ENCODE peak calls at places on chromosomes 2 and 18, in four cellular contexts. W is foreskin fibroblast, A is DND-41, O is WERI-Rb-1. L is an unnamed sample.

GRCh38 chr2:140893685-140894084 is 1237.1 kb downstream of the LRP1B start:
- DNase-seq in O (no peak), W (peak), A (no peak), L (no peak)

GRCh38 chr18:37537868-37538525 is 27.6 kb downstream of the CELF4 start:
- DNase-seq in A (peak), W (peak), O (peak), L (peak)

GRCh38 chr2:46967990-46968647 is 52.5 kb upstream of the MCFD2 start:
- DNase-seq in A (no peak), W (peak), O (no peak), L (no peak)

GRCh38 chr2:44686561-44686960 is 254.9 kb upstream of the SIX3 start:
- DNase-seq in A (no peak), W (peak), O (no peak), L (no peak)

GRCh38 chr2:165573534-165574461 is 104.3 kb downstream of the CSRNP3 start:
- DNase-seq in A (no peak), O (peak), W (no peak), L (peak)

GRCh38 chr2:101815739-101816391 is 118.4 kb downstream of the MAP4K4 start:
- DNase-seq in W (peak), A (no peak), O (no peak), L (no peak)

GRCh38 chr18:40662898-40663437 is 1292.1 kb upstream of the PIK3C3 start:
- DNase-seq in O (no peak), W (no peak), A (no peak), L (no peak)

GRCh38 chr2:98664323-98664722 is 55.9 kb downstream of the UNC50 start:
- DNase-seq in W (no peak), O (no peak), A (peak), L (no peak)

GRCh38 chr2:69306897-69307695 is 79.9 kb downstream of the GFPT1 start:
- DNase-seq in W (peak), O (peak), A (peak), L (peak)

GRCh38 chr2:23828256-23828980 is 98.5 kb downstream of the ATAD2B start:
- DNase-seq in A (no peak), O (no peak), W (no peak), L (no peak)

GRCh38 chr18:62452280-62452824 is 70.5 kb upstream of the ZCCHC2 start:
- DNase-seq in W (peak), O (no peak), A (no peak), L (no peak)

GRCh38 chr2:42125887-42126594 is 43.1 kb upstream of the EML4 start:
- DNase-seq in W (no peak), O (no peak), A (no peak), L (no peak)

GRCh38 chr2:202261531-202261930 is 4.0 kb upstream of the NOP58 start:
- DNase-seq in W (peak), O (no peak), A (no peak), L (no peak)

GRCh38 chr2:202269585-202269984 is 4.0 kb downstream of the NOP58 start:
- DNase-seq in A (no peak), O (no peak), W (peak), L (no peak)

GRCh38 chr2:202270487-202270886 is 4.9 kb downstream of the NOP58 start:
- DNase-seq in W (no peak), A (no peak), O (no peak), L (no peak)

GRCh38 chr2:202265467-202266277 is at the start of gene NOP58:
- DNase-seq in W (peak), O (peak), A (peak), L (peak)

DNA sequence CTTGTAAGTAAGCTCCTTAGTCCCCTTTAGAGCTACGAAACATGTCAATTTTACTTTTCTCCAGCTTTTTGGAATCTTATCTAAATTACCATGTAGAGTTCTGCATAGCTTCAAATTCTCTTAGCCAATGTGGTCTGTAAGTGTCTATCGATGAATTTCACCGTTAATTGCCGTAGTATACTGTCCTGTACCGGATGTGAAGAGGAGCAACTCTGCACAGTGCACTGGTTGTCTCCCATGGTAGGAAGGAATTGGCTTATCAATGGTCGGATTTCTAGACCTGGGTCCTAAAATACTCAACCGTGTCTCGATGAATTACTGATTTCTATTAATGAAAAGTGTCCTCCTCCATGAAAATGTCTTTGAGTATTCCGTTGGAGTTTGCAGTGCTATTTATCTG is 1.9 kb downstream of the NOP58 start:
- DNase-seq in O (no peak), W (no peak), A (no peak), L (no peak)
- TF ChIP-seq CTCF in O (no peak), W (no peak), A (no peak), L (no peak)

DNA sequence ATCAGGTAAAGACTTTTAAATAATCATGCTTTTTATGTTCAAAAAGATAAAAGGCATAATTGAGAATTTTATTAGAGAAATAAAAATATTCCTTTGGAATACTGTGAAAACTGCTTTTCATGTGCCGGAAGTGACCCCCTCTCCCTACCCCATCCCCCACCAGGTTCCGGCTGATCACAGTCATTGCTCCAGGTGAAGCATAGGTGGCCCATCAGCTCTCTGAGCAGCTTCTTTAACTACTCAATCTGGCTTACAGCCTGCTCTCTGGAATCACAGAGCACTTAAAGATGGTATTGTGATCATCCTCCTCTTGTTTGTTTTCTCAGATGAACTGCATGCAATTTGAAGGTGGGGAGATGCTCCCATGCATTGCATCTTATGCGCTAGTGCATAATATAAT is 257.7 kb downstream of the EN1 start:
- DNase-seq in A (no peak), W (no peak), O (no peak), L (no peak)
- TF ChIP-seq CTCF in A (no peak), W (no peak), O (no peak), L (no peak)

GRCh38 chr18:10784596-10785202 is 258.9 kb downstream of the NAPG start:
- DNase-seq in W (no peak), O (no peak), A (no peak), L (no peak)
- TF ChIP-seq CTCF in W (no peak), O (no peak), A (no peak), L (no peak)

GRCh38 chr18:58194028-58194427 is 150.0 kb downstream of the NEDD4L start:
- DNase-seq in A (no peak), W (no peak), O (peak), L (peak)
- TF ChIP-seq CTCF in A (peak), W (peak), O (peak), L (peak)

DNA sequence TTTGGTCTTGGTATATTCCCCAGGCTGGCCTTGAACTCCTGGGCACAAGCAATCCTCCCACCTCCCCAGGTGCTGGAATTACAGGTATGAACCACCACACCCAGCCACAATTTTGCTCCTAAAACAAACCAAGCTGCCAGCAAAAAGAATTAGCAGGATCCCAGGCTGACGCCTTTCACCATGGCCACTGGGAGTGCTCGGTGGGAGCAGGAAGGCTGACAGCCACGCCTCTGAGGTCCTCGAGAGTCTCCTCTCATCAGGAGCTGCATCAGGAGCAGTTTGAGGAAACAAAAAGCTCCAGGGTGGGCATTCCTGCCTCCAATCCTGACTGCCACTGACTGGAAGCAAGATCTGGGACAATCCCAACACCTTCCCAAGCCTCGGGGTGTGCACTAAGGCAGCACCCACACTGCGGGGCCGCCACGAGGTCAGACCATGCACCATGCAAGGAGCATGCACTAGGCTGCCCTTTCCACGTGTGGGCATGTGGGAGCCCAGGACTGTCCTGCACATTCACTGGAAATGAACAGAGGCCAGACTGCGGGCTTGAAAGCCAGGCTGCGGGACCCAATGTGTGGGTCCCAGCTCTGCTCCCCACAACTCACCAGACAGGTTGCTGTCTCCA is 51.4 kb downstream of the TFCP2L1 start:
- DNase-seq in O (no peak), W (no peak), A (no peak), L (no peak)
- TF ChIP-seq CTCF in O (no peak), W (no peak), A (no peak), L (no peak)

DNA sequence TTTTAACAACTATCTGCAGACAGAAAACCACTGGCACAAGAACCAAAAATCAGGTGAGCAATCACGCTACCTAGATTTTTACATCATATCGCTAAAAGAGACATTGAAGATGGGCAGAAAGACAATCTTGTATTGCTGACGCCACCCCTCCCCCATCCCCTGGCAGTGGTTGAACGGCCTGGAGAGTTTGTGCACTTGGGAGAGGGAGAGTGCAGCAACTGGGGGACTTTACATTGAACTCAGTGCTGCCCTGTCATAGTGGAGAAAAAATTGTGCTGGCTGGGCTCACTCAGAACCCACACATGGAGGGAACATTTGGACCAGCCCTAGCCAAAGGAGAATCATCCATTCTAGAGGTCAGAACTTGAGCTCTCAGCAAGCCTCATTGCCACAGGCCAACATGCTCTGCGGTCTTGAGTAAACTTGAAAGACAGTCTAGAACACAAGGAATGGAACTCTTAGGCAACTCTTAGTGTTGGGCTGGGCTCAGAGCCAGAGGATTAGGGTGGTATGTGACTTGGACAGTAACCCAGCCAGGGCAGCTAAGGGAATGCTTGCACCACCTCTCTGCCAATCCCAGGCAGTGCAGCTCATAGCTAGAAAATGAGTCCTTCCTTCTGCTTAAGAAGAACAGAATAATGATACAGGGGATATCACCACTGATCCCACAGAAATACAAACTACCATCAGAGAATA is 220.0 kb upstream of the CYP26B1 start:
- DNase-seq in O (peak), A (no peak), W (peak), L (no peak)
- TF ChIP-seq CTCF in O (peak), A (no peak), W (peak), L (no peak)

DNA sequence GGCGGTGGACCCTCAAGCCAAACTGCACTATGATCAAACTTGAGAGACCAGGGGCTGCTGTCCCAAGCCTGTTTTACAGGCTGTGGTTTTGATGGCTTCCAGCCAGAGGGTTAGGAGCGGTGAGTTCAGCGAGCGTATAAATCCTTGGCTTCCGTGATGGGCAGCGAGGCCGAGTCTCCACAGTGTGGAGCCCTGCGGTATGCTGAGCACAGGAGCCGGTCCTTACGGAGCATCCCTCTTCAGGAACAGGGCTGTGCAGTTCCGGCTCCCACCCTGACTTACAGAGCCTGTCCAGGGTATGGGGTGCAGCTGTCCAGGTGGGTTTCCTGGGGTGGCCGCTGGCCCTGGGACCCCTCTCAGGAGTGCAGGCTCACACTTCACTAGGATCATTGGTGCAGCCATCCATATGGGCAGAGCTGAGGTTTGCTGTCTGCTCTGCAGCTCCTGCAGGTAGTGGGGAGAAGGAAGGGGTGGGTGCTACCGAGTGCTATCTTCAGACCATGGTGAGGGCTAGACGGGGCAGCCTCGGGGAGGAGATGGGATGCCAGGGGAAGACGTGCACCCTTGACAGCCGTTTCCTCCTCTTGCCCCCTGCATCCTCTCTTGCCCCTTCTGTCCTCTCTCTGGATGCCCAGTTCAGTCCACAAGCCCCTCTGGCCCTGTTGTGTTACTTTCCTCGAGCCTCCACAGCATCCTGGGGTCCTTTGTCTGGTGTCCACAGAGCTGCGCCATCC is 104.3 kb downstream of the FAM210A start:
- DNase-seq in A (no peak), W (no peak), O (no peak), L (no peak)
- TF ChIP-seq CTCF in A (no peak), W (no peak), O (no peak), L (no peak)

DNA sequence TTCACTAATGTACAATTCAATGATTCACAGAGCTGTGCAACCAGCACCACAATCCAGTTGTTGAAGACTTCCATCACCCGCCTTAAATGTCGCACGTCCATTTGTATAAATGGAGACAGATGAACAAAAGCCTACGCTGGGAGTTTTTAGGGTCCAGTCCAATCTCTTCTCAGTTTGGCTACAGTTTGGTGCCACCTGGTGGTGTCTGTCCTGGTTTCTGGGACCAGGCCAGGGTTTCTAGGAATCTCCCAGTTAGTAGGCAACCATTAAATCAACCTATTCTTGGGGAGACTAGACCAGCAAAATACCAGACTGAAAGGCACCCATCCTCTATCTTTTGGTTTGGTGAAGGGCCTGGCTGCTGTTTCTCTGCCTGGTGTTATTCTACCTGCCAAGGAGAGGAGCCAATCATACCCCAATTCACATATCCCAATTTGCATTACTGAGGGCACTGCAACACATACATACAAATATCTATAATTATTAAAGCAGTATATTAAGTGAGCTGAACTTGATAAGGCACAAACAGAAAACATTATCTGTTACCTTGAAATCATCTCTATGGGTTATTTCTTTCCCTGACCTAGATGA is 3.2 kb upstream of the DDX1 start:
- DNase-seq in W (peak), A (peak), O (peak), L (peak)
- TF ChIP-seq CTCF in W (peak), A (peak), O (peak), L (peak)